ENCODE peak calls at places on chromosomes 3 and 15, in seven cellular contexts. Y, G, U, C, Q, D and J are unnamed samples.

GRCh38 chr3:139328356-139328755 is 15.5 kb upstream of the MRPS22 start:
- DNase-seq in C (no peak), Q (no peak), U (no peak), G (no peak), Y (no peak), D (no peak), J (no peak)

GRCh38 chr3:114852974-114853373 is 294.1 kb downstream of the ZBTB20 start:
- DNase-seq in Q (no peak), U (no peak), C (no peak), D (no peak), Y (no peak), G (no peak), J (no peak)

GRCh38 chr3:109117939-109118338 is at the start of gene MORC1:
- DNase-seq in Q (no peak), U (no peak), D (no peak), G (no peak), Y (no peak), C (no peak), J (no peak)

GRCh38 chr3:72177075-72178050 is 392.4 kb upstream of the PROK2 start:
- DNase-seq in G (peak; percentile 57), Q (peak; percentile 65), D (no peak), U (peak; percentile 77), Y (no peak), C (no peak), J (no peak)

GRCh38 chr3:56796202-56796601 is 5.5 kb downstream of the ARHGEF3 start:
- DNase-seq in U (peak; percentile 86), G (no peak), Q (no peak), C (peak; percentile 9), D (no peak), Y (no peak), J (peak; percentile 68)

GRCh38 chr3:56361731-56362130 is 106.5 kb downstream of the ERC2 start:
- DNase-seq in Y (no peak), C (no peak), D (no peak), G (no peak), Q (no peak), U (no peak), J (no peak)

GRCh38 chr3:152621006-152621868 is 213.7 kb upstream of the P2RY1 start:
- DNase-seq in G (no peak), Q (no peak), Y (no peak), U (no peak), D (no peak), C (no peak), J (no peak)

GRCh38 chr15:94231728-94232086 is 346 bp downstream of the MCTP2 start:
- DNase-seq in D (no peak), C (no peak), Q (no peak), G (no peak), Y (no peak), U (no peak), J (no peak)

GRCh38 chr3:185696039-185696438 is 109.9 kb downstream of the SENP2 start:
- DNase-seq in D (no peak), C (no peak), Y (no peak), G (no peak), Q (no peak), U (no peak), J (no peak)

GRCh38 chr3:123719785-123720531 is 135.1 kb upstream of the HACD2 start:
- DNase-seq in Q (no peak), Y (no peak), G (no peak), U (no peak), D (no peak), C (no peak), J (no peak)

GRCh38 chr3:192887701-192888100 is 30.0 kb downstream of the MB21D2 start:
- DNase-seq in C (no peak), Y (no peak), Q (no peak), G (no peak), D (no peak), U (no peak), J (no peak)

GRCh38 chr3:63279442-63279841 is 1.3 kb downstream of the SYNPR start:
- DNase-seq in D (no peak), G (no peak), C (no peak), U (no peak), Q (no peak), Y (no peak), J (no peak)

GRCh38 chr3:8499181-8499611 is 2.4 kb upstream of the LMCD1 start:
- DNase-seq in Q (no peak), G (no peak), Y (no peak), C (no peak), U (no peak), D (no peak), J (no peak)

GRCh38 chr15:68650901-68651709 is 72.3 kb downstream of the CORO2B start:
- DNase-seq in Y (no peak), G (no peak), Q (peak; percentile 66), D (no peak), C (no peak), U (no peak), J (no peak)

DNA sequence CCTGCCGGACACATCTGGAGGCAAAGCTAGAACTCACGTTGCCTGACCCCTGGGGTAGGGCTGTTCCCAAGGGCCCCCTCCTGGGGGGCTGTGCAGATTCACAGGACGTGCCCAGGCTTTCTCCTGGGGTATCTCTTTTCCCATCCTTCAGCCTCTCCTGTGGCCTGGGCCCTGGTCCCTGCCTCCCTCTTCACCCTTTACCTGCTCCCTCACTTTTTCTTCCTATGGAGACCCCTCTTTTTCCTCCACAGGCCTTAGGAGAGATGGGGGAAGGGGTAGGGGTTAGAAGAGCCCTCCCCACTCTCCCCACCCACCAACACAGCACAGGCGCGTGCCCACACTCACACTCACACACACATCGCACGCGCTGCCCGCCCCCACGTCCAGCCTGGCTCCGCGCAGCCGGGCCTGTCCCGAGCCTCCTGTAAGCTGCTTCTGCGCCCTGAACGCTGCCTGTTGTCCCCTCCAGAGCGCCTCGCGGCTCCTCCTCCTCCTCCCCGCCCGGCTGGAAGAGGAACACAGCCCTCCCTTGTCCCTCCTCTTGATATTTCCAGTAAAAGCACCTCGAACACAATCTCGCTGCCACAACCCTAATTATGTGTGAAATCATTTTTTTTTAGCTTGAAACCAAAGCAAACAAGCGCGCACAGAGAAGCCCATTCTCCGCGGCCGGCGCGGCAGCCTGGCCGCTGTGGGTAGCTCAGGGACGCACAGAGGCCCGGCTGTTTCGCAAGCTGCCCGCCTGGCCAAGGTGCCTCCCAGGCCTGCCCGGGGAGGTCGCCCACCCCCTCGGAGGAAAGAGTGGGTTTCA is 33.9 kb upstream of the ACAN start:
- DNase-seq in G (no peak), Y (no peak), C (no peak), Q (no peak), U (no peak), D (no peak), J (no peak)
- H3K4me3 ChIP-seq in G (no peak overlapping the region), Y (no peak overlapping the region), C (peak overlapping the region; percentile 33), Q (no peak overlapping the region), U (peak overlapping the region; percentile 22), D (no peak overlapping the region), J (peak overlapping the region; percentile 16)

GRCh38 chr3:113054552-113054951 is 63.8 kb downstream of the GTPBP8 start:
- DNase-seq in D (no peak), C (peak; percentile 63), G (peak; percentile 76), Y (peak; percentile 38), U (peak; percentile 71), Q (no peak), J (peak; percentile 74)
- TF ChIP-seq CTCF in D (no peak), C (no peak), G (no peak), Y (peak; percentile 5), U (peak; percentile 20), Q (no peak), J (peak; percentile 9)

DNA sequence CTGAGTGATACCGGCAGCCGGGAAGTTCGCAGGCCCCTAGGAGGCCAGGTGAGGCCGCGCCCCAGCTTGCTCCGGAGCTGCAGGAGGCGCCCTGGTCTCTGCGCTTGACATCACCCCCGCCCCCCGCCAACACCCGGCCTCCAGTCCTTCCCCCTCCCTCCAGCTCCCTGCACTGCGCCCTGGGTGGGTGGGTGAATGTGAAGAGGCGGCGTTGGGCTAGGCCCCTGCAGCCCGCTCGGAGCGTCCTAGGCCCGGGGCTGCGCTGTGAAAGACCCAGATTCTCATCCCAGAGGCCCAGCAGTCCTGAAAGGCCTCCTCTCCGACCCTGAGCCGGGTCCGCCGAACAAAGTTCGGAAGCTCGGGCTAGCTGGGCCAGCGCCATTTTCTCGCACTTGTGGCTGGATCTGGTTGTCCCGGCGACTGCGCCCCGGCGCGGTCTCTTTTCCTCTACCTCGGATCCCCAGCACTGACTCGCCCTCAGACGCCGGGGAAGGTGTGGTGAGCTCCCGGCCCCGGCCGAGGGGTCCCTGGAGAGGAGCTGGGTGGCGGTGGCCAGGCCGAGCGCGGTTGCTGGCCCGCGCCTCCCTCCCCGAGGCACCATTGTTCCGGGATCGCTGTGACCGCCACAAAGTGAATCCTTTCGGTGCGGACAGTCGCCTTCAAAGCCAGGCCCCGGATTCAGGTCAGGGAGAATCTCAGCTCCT is 12.9 kb downstream of the ZIC4 start:
- DNase-seq in Q (no peak), D (no peak), U (no peak), G (no peak), Y (no peak), C (no peak), J (no peak)
- H3K4me3 ChIP-seq in Q (peak overlapping the region; percentile 36), D (peak overlapping the region; percentile 42), U (peak overlapping the region; percentile 31), G (no peak overlapping the region), Y (peak overlapping the region; percentile 62), C (peak overlapping the region; percentile 62), J (peak overlapping the region; percentile 33)

DNA sequence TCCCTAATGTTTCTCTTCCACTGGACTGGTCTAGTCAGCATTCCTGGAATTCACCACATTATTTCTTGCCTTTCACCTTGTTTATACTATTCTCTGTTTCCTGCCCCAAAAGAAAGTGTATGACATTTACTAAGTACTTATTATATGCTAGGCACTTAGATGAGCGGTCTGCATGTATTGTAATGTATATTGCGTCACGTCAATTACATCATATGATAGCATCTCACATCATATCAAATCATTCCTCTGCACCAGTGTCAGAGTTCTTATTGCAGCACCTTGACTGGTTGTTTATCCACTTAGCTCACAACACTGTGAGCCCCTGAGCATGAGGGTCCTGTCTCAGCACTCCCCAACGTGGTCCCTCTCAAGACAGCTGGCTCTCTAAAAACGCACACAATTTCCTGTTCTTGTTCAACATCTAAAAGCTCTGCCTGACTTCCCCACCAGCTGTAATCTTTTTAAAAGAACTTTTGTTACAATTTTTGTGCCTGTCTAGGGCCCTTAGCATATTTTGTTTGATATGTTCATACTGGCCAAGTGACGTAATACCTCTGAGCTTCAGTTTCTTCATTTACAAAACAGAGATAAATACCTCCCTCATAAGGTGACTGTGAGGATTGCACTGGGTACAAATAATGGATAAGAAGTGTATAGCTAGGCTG is 58.8 kb downstream of the ARHGAP31 start:
- DNase-seq in U (peak; percentile 87), G (peak; percentile 57), D (peak; percentile 15), Q (no peak), Y (peak; percentile 46), C (peak; percentile 52), J (peak; percentile 42)
- TF ChIP-seq CTCF in U (peak; percentile 53), G (no peak), D (peak; percentile 15), Q (peak; percentile 40), Y (peak; percentile 39), C (peak; percentile 26), J (peak; percentile 54)

GRCh38 chr3:27722957-27723802 is 1.1 kb upstream of the EOMES start:
- DNase-seq in G (no peak), D (no peak), U (no peak), C (no peak), Q (no peak), Y (no peak), J (no peak)
- H3K4me3 ChIP-seq in G (no peak overlapping the region), D (no peak overlapping the region), U (peak overlapping the region; percentile 35), C (no peak overlapping the region), Q (peak overlapping the region; percentile 27), Y (peak overlapping the region; percentile 26), J (no peak overlapping the region)

GRCh38 chr3:21292971-21293370 is 458.0 kb downstream of the ZNF385D start:
- DNase-seq in U (no peak), G (no peak), C (no peak), Y (no peak), D (no peak), Q (no peak), J (no peak)

GRCh38 chr3:21294768-21295167 is 456.2 kb downstream of the ZNF385D start:
- DNase-seq in G (no peak), C (peak; percentile 23), Y (peak; percentile 28), D (no peak), Q (no peak), U (peak; percentile 69), J (peak; percentile 24)

GRCh38 chr3:21290557-21290956 is 460.5 kb downstream of the ZNF385D start:
- DNase-seq in C (no peak), U (no peak), G (no peak), Y (no peak), Q (no peak), D (no peak), J (no peak)
- TF ChIP-seq CTCF in C (peak; percentile 30), U (peak; percentile 60), G (peak; percentile 35), Y (peak; percentile 27), Q (peak; percentile 47), D (peak; percentile 61), J (peak; percentile 42)